ENCODE peak calls at places on chromosomes 11 and 22, in nine cellular contexts. W is H7; E is lower lobe of right lung; O is effector memory CD4-positive, alpha-beta T cell; U is GM12865; L is H1; H is gastrocnemius medialis; D is mammary epithelial cell; T is WERI-Rb-1. Y is an unnamed sample.

GRCh38 chr22:31583861-31584485 is 78.0 kb downstream of the PISD start:
- DNase-seq in W (no peak), E (no peak), O (no peak), U (no peak), L (no peak), H (no peak), D (no peak), T (no peak), Y (no peak)

GRCh38 chr22:48919187-48919590 is 908.5 kb downstream of the BRD1 start:
- DNase-seq in W (peak; percentile 33), E (no peak), O (no peak), U (no peak), L (no peak), H (no peak), D (no peak), T (peak; percentile 22), Y (no peak)

GRCh38 chr11:83222499-83222898 is 29.0 kb downstream of the ANKRD42 start:
- DNase-seq in W (no peak), E (no peak), O (no peak), U (no peak), L (no peak), H (no peak), D (peak; percentile 26), T (no peak), Y (no peak)

GRCh38 chr11:17145972-17146371 is 61.8 kb downstream of the PIK3C2A start:
- DNase-seq in W (no peak), E (no peak), O (no peak), U (peak; percentile 11), L (no peak), H (no peak), D (no peak), T (no peak), Y (no peak)

GRCh38 chr11:67666303-67666645 is 8.1 kb downstream of the ALDH3B2 start:
- DNase-seq in W (peak; percentile 47), E (no peak), O (no peak), U (no peak), L (no peak), H (no peak), D (no peak), T (no peak), Y (no peak)

GRCh38 chr11:36449566-36450390 is 60.3 kb downstream of the TRAF6 start:
- DNase-seq in W (no peak), E (no peak), O (no peak), U (peak; percentile 20), L (no peak), H (no peak), D (no peak), T (no peak), Y (no peak)

GRCh38 chr22:49310354-49310753 is 517.3 kb downstream of the BRD1 start:
- DNase-seq in W (no peak), E (no peak), O (no peak), U (no peak), L (no peak), H (no peak), D (no peak), T (no peak), Y (no peak)

GRCh38 chr11:120061036-120061760 is 76.7 kb downstream of the TRIM29 start:
- DNase-seq in W (no peak), E (no peak), O (no peak), U (no peak), L (no peak), H (no peak), D (peak; percentile 12), T (peak; percentile 71), Y (no peak)

GRCh38 chr11:2098691-2099522 is 40.3 kb downstream of the IGF2 start:
- DNase-seq in W (peak; percentile 52), E (peak; percentile 41), O (no peak), U (no peak), L (no peak), H (no peak), D (peak; percentile 37), T (no peak), Y (no peak)

GRCh38 chr11:119100246-119100959 is 1.2 kb downstream of the DPAGT1 start:
- DNase-seq in W (no peak), E (no peak), O (no peak), U (no peak), L (no peak), H (no peak), D (peak; percentile 48), T (no peak), Y (no peak)

GRCh38 chr11:20002312-20003216 is 157.7 kb downstream of the DBX1 start:
- DNase-seq in W (no peak), E (no peak), O (no peak), U (no peak), L (no peak), H (no peak), D (no peak), T (no peak), Y (no peak)

GRCh38 chr11:74849525-74850391 is 99.1 kb downstream of the XRRA1 start:
- DNase-seq in W (peak; percentile 69), E (no peak), O (no peak), U (no peak), L (peak; percentile 65), H (no peak), D (peak; percentile 79), T (no peak), Y (no peak)

GRCh38 chr22:49900441-49901230 is 17.6 kb downstream of the ALG12 start:
- DNase-seq in W (no peak), E (no peak), O (no peak), U (no peak), L (no peak), H (no peak), D (no peak), T (no peak), Y (no peak)

GRCh38 chr22:32754413-32755041 is 47.0 kb upstream of the TIMP3 start:
- DNase-seq in W (no peak), E (no peak), O (no peak), U (no peak), L (no peak), H (peak; percentile 72), D (peak; percentile 42), T (no peak), Y (no peak)

GRCh38 chr11:74463216-74463615 is 4.1 kb downstream of the KCNE3 start:
- DNase-seq in W (no peak), E (no peak), O (no peak), U (no peak), L (no peak), H (no peak), D (no peak), T (no peak), Y (no peak)

GRCh38 chr11:115379528-115379927 is 124.7 kb downstream of the CADM1 start:
- DNase-seq in W (no peak), E (no peak), O (no peak), U (peak; percentile 53), L (no peak), H (no peak), D (no peak), T (no peak), Y (no peak)

DNA sequence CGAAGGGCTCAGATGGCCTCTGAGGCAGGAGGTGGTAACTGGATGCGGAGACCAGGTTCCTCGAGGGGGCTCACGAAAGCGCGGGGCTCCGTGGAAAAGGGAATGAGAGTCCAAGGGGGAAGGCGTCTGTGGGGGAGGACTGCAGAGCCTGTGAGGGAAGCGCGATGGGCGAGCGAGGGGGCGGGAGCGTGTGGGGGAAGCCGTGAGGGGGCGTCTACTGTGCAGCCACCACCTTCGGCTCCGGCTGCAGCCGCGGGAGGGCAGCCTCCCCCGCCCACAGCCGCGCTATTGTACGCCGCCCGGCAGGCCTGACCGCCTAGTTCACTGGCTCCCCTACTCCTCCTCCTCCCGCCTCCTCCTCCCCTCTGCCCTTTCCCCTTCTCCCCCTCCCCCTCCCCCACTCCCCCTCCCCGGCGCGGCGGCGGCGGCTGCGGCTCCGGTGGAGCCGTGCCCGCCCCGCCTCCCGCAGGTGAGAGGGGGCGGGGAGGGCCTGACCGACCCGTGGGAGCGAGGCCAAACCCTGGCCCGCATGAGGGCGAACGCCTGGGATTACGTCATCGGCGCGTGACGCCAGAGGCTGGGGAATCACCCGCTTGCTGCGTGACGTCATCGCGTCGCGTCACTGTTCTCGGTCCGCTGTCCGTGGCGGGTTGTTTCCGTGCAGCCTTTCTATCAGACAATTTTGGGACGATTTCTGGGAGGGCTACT is at the start of gene PAK1:
- DNase-seq in W (peak; percentile 95), E (peak; percentile 93), O (peak; percentile 89), U (peak; percentile 94), L (peak; percentile 75), H (peak; percentile 74), D (peak; percentile 88), T (peak; percentile 91), Y (peak; percentile 70)
- H3K4me3 ChIP-seq in W (peak within 1 kb of the TSS; percentile 74), E (peak within 1 kb of the TSS; percentile 62), O (peak within 1 kb of the TSS; percentile 53), U (peak within 1 kb of the TSS; percentile 94), L (peak within 1 kb of the TSS; percentile 82), H (peak within 1 kb of the TSS; percentile 88), D (peak within 1 kb of the TSS; percentile 71), T (peak within 1 kb of the TSS; percentile 57), Y (peak within 1 kb of the TSS; percentile 63)

DNA sequence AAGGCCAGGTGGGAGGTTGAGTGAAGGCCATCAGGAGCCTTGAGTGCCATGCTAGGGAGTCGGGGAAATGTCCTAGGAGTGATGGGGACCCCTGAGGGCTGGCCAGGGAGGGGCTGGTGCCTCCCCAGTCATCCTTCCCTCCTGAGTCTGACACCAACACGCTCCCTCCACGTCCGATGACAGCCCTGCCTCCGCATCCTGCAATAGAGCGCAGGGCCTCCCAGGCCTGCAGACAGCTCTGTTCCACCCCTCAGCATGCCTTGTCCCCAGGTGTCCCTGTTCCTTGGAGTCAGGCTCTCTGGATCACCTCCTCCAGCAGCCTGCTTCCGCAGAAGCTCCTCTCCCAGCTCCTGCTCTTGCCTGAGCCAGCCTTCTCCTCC is 3.1 kb downstream of the RAC2 start:
- DNase-seq in W (no peak), E (peak; percentile 30), O (no peak), U (no peak), L (no peak), H (no peak), D (no peak), T (no peak), Y (no peak)
- H3K4me3 ChIP-seq in W (no peak overlapping the region), E (peak overlapping the region; percentile 63), O (peak overlapping the region; percentile 45), U (peak overlapping the region; percentile 86), L (no peak overlapping the region), H (no peak overlapping the region), D (no peak overlapping the region), T (no peak overlapping the region), Y (no peak overlapping the region)

GRCh38 chr22:41092023-41092817 is at the start of gene EP300:
- DNase-seq in W (peak; percentile 91), E (peak; percentile 91), O (peak; percentile 81), U (peak; percentile 93), L (no peak), H (peak; percentile 90), D (peak; percentile 67), T (peak; percentile 87), Y (peak; percentile 78)
- H3K4me3 ChIP-seq in W (peak within 1 kb of the TSS; percentile 95), E (peak within 1 kb of the TSS; percentile 94), O (peak within 1 kb of the TSS; percentile 93), U (peak within 1 kb of the TSS; percentile 88), L (peak within 1 kb of the TSS; percentile 84), H (peak within 1 kb of the TSS; percentile 97), D (peak within 1 kb of the TSS; percentile 96), T (peak within 1 kb of the TSS; percentile 62), Y (peak within 1 kb of the TSS; percentile 70)

DNA sequence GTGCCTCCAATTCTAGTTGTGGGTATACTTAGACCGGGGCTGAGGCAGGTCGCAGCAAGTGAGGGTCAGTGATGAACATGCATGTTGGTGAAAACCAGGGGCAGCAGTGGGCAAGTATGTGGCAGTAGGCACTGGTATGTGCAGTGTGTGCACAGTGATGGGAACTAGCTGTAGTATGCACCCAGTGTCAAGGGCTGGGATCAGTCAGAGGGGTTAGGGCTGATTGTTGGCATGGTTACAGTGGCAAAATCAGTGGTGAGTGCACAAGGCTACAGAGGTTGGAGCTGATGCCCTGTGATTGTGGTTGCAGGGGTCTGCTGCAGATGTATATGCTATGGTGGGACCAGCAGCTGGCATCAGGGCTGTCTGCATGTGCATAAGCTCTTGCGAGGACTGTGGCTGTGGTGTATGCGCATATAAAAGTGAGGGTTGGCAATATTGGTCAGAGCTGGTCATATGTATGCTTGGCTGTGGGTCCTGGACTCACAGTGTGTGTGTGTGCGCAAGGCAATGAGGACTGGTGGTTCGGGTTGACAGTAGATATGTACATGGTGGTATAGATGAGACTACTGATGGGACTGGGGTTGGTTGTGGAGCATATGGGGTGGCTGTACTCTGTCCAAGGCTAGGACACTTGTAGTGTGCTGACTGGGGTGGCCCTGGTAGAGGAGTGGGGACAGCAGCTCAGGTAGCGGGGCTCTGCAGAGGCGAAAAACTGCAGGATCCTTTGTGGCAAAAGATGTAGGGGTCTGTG is 33.7 kb upstream of the CHORDC1 start:
- DNase-seq in W (no peak), E (no peak), O (no peak), U (no peak), L (no peak), H (no peak), D (no peak), T (no peak), Y (no peak)
- H3K4me3 ChIP-seq in W (no peak overlapping the region), E (no peak overlapping the region), O (no peak overlapping the region), U (no peak overlapping the region), L (no peak overlapping the region), H (no peak overlapping the region), D (no peak overlapping the region), T (no peak overlapping the region), Y (no peak overlapping the region)

Y was measured in Jurkat, Clone E6-1.